ENCODE peak calls at places on chromosomes 13 and 19, in four cellular contexts. R, T, X and Y are unnamed samples.

GRCh38 chr13:21232196-21232595 is 55.7 kb downstream of the MRPL57 start:
- DNase-seq in R (no peak), T (no peak), X (no peak), Y (no peak)

GRCh38 chr13:46160474-46161066 is 21.4 kb downstream of the LCP1 start:
- DNase-seq in R (no peak), T (peak), X (peak), Y (no peak)

GRCh38 chr13:99374169-99374991 is 67.2 kb upstream of the GPR183 start:
- DNase-seq in R (no peak), T (no peak), X (no peak), Y (no peak)

GRCh38 chr13:38490657-38491056 is 141.0 kb downstream of the UFM1 start:
- DNase-seq in R (no peak), T (no peak), X (no peak), Y (no peak)

GRCh38 chr13:51804295-51805172 is 571 bp upstream of the DHRS12 start:
- DNase-seq in R (no peak), T (no peak), X (no peak), Y (no peak)

GRCh38 chr19:1130801-1131717 is 27.3 kb downstream of the GPX4 start:
- DNase-seq in R (no peak), T (no peak), X (peak), Y (no peak)

GRCh38 chr13:31686660-31687430 is 52.5 kb upstream of the RXFP2 start:
- DNase-seq in R (no peak), T (no peak), X (no peak), Y (no peak)

GRCh38 chr19:54017266-54017665 is 25.8 kb downstream of the CACNG6 start:
- DNase-seq in R (no peak), T (no peak), X (no peak), Y (no peak)

GRCh38 chr13:102280366-102280765 is 121.5 kb downstream of the FGF14 start:
- DNase-seq in R (no peak), T (peak), X (no peak), Y (no peak)

GRCh38 chr13:42047561-42048322 is 706 bp upstream of the DGKH start:
- DNase-seq in R (peak), T (peak), X (peak), Y (peak)

GRCh38 chr19:5132698-5133651 is 164.1 kb downstream of the KDM4B start:
- DNase-seq in R (no peak), T (no peak), X (no peak), Y (no peak)

GRCh38 chr19:45826934-45827333 is 11.8 kb upstream of the RSPH6A start:
- DNase-seq in R (no peak), T (no peak), X (no peak), Y (no peak)

GRCh38 chr19:8251025-8251472 is 41.9 kb downstream of the CERS4 start:
- DNase-seq in R (peak), T (no peak), X (no peak), Y (peak)

GRCh38 chr13:21663197-21663596 is 7.7 kb upstream of the FGF9 start:
- DNase-seq in R (no peak), T (no peak), X (no peak), Y (no peak)

GRCh38 chr13:24668511-24668910 is 11.7 kb upstream of the ATP12A start:
- DNase-seq in R (no peak), T (no peak), X (no peak), Y (no peak)

GRCh38 chr13:46342538-46342937 is 44.5 kb downstream of the RUBCNL start:
- DNase-seq in R (no peak), T (no peak), X (no peak), Y (no peak)

GRCh38 chr13:77289844-77290243 is 37.0 kb downstream of the MYCBP2 start:
- DNase-seq in R (no peak), T (no peak), X (no peak), Y (no peak)

GRCh38 chr13:47256618-47257017 is 359.8 kb upstream of the HTR2A start:
- DNase-seq in R (no peak), T (no peak), X (no peak), Y (no peak)

GRCh38 chr13:112954488-112955270 is 14.3 kb upstream of the MCF2L start:
- DNase-seq in R (no peak), T (no peak), X (no peak), Y (no peak)
- H3K4me3 ChIP-seq in R (no peak), T (no peak), X (no peak), Y (no peak)

DNA sequence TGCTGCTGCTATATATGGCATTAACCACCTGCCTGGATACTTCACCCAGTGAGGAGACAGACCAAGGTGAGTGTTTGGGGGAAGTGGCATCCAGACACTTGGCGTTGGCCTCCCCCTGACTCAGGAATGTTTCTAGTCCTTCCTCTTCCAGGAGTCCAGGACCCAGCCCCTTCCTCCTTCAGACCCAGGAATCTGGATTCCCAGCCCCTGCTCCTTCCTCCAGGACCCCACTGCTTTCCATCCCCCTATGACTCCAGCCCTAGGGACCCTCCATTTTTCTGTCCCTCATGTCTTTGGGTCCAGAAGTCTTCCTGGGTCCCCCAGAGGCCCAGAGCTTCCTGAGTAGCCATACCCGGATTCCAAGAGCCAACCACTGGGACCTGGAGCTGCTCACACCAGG is 2.1 kb downstream of the PRRG2 start:
- DNase-seq in R (no peak), T (no peak), X (no peak), Y (no peak)
- H3K4me3 ChIP-seq in R (no peak), T (no peak), X (no peak), Y (no peak)

GRCh38 chr19:18306903-18307681 is 15.8 kb downstream of the LSM4 start:
- DNase-seq in R (no peak), T (no peak), X (no peak), Y (no peak)
- H3K4me3 ChIP-seq in R (no peak), T (no peak), X (peak), Y (no peak)

DNA sequence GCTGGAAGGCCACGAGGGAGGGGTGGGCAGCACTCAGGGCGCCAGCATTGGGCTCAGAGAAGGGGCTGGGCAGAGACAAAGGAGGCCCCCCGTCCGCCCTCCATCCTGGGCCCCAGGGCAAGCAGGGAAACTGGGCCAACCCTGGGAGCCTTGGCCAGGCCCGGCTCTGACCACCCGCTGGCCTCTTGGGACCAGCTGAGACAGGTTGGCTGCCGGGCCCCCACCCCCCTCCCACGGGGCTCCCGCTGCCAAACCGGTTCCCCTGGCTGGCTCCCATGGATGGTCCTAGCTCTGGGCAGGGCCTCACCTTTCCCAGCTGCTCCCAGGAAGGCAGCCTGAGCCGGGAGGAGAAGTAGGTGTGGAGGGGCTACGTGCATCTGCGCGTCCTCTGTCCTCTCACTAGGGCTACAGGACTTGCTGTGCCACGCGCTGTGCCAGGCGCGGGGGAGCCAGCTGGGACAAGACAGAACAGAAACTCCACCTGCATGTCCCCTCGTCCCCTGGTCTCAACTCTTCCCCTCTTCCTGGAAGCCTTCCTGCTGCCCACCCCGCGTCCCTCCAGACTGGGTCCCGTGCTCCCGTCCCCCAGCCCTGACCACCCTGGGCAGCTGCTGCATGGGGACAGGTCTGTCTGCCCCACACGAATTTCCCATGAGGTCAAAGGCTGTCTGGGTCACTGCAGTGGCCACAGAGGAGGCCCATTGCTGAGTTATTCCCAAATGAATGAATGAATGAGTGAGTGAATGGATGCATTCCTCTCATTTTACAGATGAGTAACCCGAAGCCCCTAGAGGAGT is 29.1 kb upstream of the NCCRP1 start:
- DNase-seq in R (no peak), T (no peak), X (no peak), Y (no peak)
- H3K4me3 ChIP-seq in R (no peak), T (no peak), X (no peak), Y (no peak)

DNA sequence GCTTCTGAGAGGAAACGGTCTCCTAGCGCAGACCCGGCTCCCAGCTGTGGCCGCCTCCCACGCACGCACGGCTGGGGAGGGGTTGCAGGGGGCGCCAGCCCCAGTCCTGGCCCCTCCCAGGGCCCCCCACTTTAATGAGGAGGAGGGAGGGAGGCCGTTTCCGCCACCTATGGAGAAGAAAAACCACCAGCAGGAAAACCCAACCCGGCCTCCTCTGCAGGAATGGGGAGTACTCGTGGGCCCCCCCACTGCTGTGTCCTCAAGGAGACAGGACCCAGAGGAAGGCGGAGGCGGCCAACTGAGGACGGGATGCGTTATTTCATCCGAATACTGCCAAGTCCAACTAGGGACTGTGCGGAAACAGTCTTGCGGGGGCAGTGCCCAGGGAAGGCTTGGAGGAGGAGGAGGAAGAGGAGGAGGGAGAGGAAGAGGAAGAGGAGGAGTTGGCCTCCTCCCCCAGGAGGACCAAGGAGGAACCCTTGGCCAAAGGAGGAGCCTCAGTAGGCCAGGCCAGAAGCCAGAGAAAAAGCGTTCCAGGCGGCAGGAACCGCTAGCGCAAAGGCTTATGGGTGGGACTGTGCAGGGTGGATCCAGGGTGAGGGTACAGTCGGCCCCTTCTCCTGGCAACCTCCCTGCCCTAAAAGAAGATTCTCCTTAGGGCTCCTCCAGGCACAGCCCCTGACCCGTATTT is 3.9 kb upstream of the SSBP4 start:
- DNase-seq in R (peak), T (no peak), X (no peak), Y (peak)
- H3K4me3 ChIP-seq in R (peak), T (no peak), X (no peak), Y (peak)

GRCh38 chr19:52535831-52536800 is 8.6 kb downstream of the ZNF808 start:
- DNase-seq in R (peak), T (peak), X (peak), Y (peak)
- H3K4me3 ChIP-seq in R (peak), T (peak), X (peak), Y (peak)